ENCODE peak calls at places on chromosome 19, in six cellular contexts. D, R, B, W, P and Q are unnamed samples.

GRCh38 chr19:12938536-12939291 is at the start of gene CALR:
- DNase-seq in D (no peak), B (no peak), W (peak; percentile 64), P (no peak), R (no peak), Q (no peak)

GRCh38 chr19:4525563-4526002 is 7.3 kb upstream of the PLIN4 start:
- DNase-seq in W (no peak), B (no peak), R (no peak), P (no peak), D (no peak), Q (no peak)

GRCh38 chr19:46288896-46289588 is 7.8 kb upstream of the HIF3A start:
- DNase-seq in P (peak; percentile 36), B (no peak), D (no peak), R (no peak), W (peak; percentile 29), Q (no peak)

GRCh38 chr19:54458648-54459281 is 4.8 kb downstream of the LENG9 start:
- DNase-seq in W (no peak), P (no peak), R (no peak), D (no peak), B (no peak), Q (no peak)

GRCh38 chr19:58033741-58034475 is at the start of gene ZSCAN1:
- DNase-seq in D (no peak), B (peak; percentile 96), W (no peak), R (no peak), P (no peak), Q (peak; percentile 81)

GRCh38 chr19:32458500-32459123 is 53.0 kb downstream of the DPY19L3 start:
- DNase-seq in R (peak; percentile 42), W (no peak), B (no peak), P (no peak), D (no peak), Q (no peak)

GRCh38 chr19:2756921-2757881 is 17.4 kb upstream of the SLC39A3 start:
- DNase-seq in R (no peak), D (no peak), B (no peak), P (no peak), W (no peak), Q (no peak)

GRCh38 chr19:42246869-42247630 is 4.6 kb upstream of the GSK3A start:
- DNase-seq in D (no peak), R (no peak), P (no peak), W (peak; percentile 40), B (no peak), Q (no peak)

GRCh38 chr19:45177817-45178261 is at the start of gene TRAPPC6A:
- DNase-seq in P (no peak), R (no peak), D (no peak), B (no peak), W (no peak), Q (no peak)

GRCh38 chr19:10863107-10863700 is 8.1 kb upstream of the CARM1 start:
- DNase-seq in D (no peak), B (no peak), R (no peak), W (peak; percentile 68), P (peak; percentile 56), Q (no peak)

GRCh38 chr19:925087-925911 is 536 bp upstream of the ARID3A start:
- DNase-seq in D (peak; percentile 72), B (peak; percentile 90), W (peak; percentile 94), P (peak; percentile 82), R (no peak), Q (peak; percentile 74)

GRCh38 chr19:29170554-29170953 is 42.4 kb downstream of the UQCRFS1 start:
- DNase-seq in D (no peak), R (no peak), B (no peak), W (no peak), P (no peak), Q (no peak)

GRCh38 chr19:7549749-7550148 is 14.2 kb downstream of the PNPLA6 start:
- DNase-seq in W (no peak), D (no peak), R (no peak), B (no peak), P (no peak), Q (no peak)

GRCh38 chr19:4732680-4733114 is 9.1 kb upstream of the DPP9 start:
- DNase-seq in R (no peak), W (peak; percentile 74), P (peak; percentile 63), B (peak; percentile 66), D (peak; percentile 58), Q (peak; percentile 47)

GRCh38 chr19:35123573-35123972 is 8.0 kb downstream of the FXYD3 start:
- DNase-seq in D (no peak), B (no peak), P (no peak), R (no peak), W (no peak), Q (no peak)

GRCh38 chr19:1273263-1274041 is 1.9 kb upstream of the FAM174C start:
- DNase-seq in R (no peak), P (no peak), D (no peak), W (peak; percentile 39), B (no peak), Q (no peak)

GRCh38 chr19:2960120-2960519 is 15.3 kb upstream of the ZNF77 start:
- DNase-seq in R (no peak), D (no peak), W (no peak), P (no peak), B (no peak), Q (no peak)

GRCh38 chr19:39705578-39706188 is 1.4 kb downstream of the LGALS14 start:
- DNase-seq in W (no peak), P (no peak), D (no peak), R (no peak), B (no peak), Q (no peak)

GRCh38 chr19:12995596-12996541 is 594 bp downstream of the NFIX start:
- DNase-seq in P (no peak), W (peak; percentile 41), D (no peak), R (no peak), B (no peak), Q (no peak)

GRCh38 chr19:29380581-29380980 is 145.2 kb upstream of the VSTM2B start:
- DNase-seq in B (no peak), R (no peak), P (no peak), W (no peak), D (no peak), Q (no peak)

GRCh38 chr19:44925114-44925891 is 10.9 kb downstream of the APOC1 start:
- DNase-seq in W (no peak), D (no peak), P (peak; percentile 95), R (no peak), B (no peak), Q (no peak)

GRCh38 chr19:4474504-4475136 is 2.5 kb downstream of the HDGFL2 start:
- DNase-seq in R (no peak), W (peak; percentile 31), B (peak; percentile 79), P (no peak), D (no peak), Q (peak; percentile 68)

GRCh38 chr19:1566392-1567115 is 1.6 kb downstream of the MEX3D start:
- DNase-seq in P (peak; percentile 40), D (no peak), B (peak; percentile 80), W (no peak), R (no peak), Q (peak; percentile 63)

GRCh38 chr19:44847144-44848035 is 1.3 kb downstream of the NECTIN2 start:
- DNase-seq in P (peak; percentile 42), W (peak; percentile 75), B (peak; percentile 78), D (peak; percentile 8), R (no peak), Q (no peak)

GRCh38 chr19:2231621-2232221 is 4.4 kb downstream of the PLEKHJ1 start:
- DNase-seq in B (no peak), W (no peak), D (no peak), R (no peak), P (no peak), Q (no peak)

GRCh38 chr19:29805026-29805925 is 6.5 kb upstream of the CCNE1 start:
- DNase-seq in B (no peak), R (no peak), P (peak; percentile 77), W (no peak), D (no peak), Q (no peak)

GRCh38 chr19:46878613-46879375 is 18.0 kb downstream of the ARHGAP35 start:
- DNase-seq in P (no peak), W (no peak), D (no peak), B (no peak), R (no peak), Q (no peak)

GRCh38 chr19:39557791-39558622 is 18.0 kb upstream of the EID2 start:
- DNase-seq in P (peak; percentile 58), W (no peak), R (peak; percentile 41), D (no peak), B (no peak), Q (no peak)

GRCh38 chr19:12786149-12786870 is 5.0 kb upstream of the JUNB start:
- DNase-seq in P (no peak), B (no peak), D (no peak), W (no peak), R (no peak), Q (no peak)

GRCh38 chr19:18099623-18099995 is 2.0 kb downstream of the MAST3 start:
- DNase-seq in R (no peak), P (no peak), W (no peak), D (no peak), B (no peak), Q (no peak)
- TF ChIP-seq ZNF274 in R (no peak), P (no peak), W (no peak), D (no peak), B (no peak), Q (no peak)

GRCh38 chr19:41085748-41086415 is 2.4 kb upstream of the CYP2A13 start:
- DNase-seq in R (no peak), D (no peak), W (no peak), P (no peak), B (no peak), Q (no peak)
- TF ChIP-seq YY1 in R (no peak), D (no peak), W (no peak), P (no peak), B (no peak), Q (no peak)

DNA sequence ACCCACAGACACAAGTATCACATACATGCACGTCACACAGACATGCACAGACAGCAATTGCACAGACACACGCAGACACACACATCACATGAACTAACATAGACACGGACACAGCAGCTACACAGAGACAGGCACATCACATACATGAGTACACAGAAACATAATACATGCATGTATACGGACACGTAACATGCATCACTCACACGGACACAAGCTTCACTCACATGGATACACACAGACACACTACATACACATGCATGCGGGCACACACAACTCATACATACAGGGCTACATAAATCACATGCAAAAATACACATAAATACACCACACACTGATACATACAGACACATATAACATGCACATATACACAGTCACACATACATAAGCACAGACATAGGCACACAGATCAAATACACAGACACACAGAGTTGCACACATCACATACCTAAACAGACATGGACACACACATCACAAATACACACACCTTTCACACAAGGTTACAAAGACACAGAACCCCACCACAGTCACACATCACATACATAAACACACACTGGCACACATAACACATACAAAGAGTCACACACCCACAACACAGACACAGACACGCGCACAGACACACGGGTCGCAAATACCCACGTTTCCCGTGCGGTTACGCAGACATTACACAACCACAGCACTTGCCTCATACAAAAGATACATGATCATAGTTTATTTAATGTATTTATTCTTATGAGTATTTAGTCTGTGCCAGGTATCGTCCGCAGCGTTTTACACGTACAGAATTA is 1.1 kb upstream of the LMTK3 start:
- DNase-seq in R (no peak), D (no peak), P (no peak), B (no peak), W (no peak), Q (no peak)
- H3K4me3 ChIP-seq in R (peak overlapping the region; percentile 93), D (peak overlapping the region; percentile 62), P (peak overlapping the region; percentile 72), B (peak overlapping the region; percentile 81), W (peak overlapping the region; percentile 61), Q (no peak overlapping the region)

DNA sequence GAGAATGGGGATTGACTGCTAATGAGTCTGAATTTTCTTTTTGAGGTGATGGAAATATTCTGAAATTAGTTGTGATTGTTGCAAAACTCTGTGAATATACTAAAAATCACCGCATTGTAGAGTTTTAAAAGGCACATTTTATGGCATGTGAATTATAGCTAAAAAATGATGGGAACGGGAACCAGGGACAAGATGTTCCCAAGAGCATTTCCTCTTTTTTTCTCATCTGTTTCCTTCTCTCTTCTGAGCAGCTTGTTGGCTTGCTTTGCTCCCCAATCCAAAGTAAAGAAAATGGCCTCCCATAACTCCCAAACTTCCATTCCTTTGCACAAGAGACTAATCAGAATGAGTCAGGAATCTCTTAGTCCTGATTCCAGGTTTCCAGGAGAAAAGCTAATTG is 459.2 kb downstream of the TSHZ3 start:
- DNase-seq in R (no peak), B (no peak), W (no peak), D (no peak), P (no peak), Q (no peak)
- TF ChIP-seq ZNF274 in R (no peak), B (no peak), W (no peak), D (no peak), P (no peak), Q (no peak)